ENCODE peak calls at places on chromosomes 12 and 14, in four cellular contexts. N is AG09319; Q is CD8-positive, alpha-beta T cell; L is dorsolateral prefrontal cortex. R is an unnamed sample.

GRCh38 chr14:45211295-45211694 is 41.7 kb downstream of the MIS18BP1 start:
- DNase-seq in N (no peak), Q (no peak), L (no peak), R (no peak)

GRCh38 chr12:120399531-120399930 is 30.6 kb upstream of the MSI1 start:
- DNase-seq in N (no peak), Q (no peak), L (no peak), R (peak)

GRCh38 chr12:131085125-131085815 is 131.6 kb downstream of the ADGRD1 start:
- DNase-seq in N (no peak), Q (no peak), L (peak), R (no peak)

GRCh38 chr12:117986705-117987469 is 18.1 kb upstream of the KSR2 start:
- DNase-seq in N (no peak), Q (no peak), L (no peak), R (peak)

GRCh38 chr12:113330505-113330904 is 4.4 kb downstream of the SLC8B1 start:
- DNase-seq in N (no peak), Q (no peak), L (no peak), R (no peak)

GRCh38 chr12:28171356-28172060 is 18.7 kb upstream of the CCDC91 start:
- DNase-seq in N (no peak), Q (no peak), L (no peak), R (peak)

GRCh38 chr14:42214981-42215491 is 608.4 kb downstream of the LRFN5 start:
- DNase-seq in N (peak), Q (no peak), L (no peak), R (peak)

GRCh38 chr12:70367268-70368141 is 1.4 kb downstream of the KCNMB4 start:
- DNase-seq in N (no peak), Q (no peak), L (no peak), R (no peak)

GRCh38 chr12:6927379-6927991 is at the start of gene ATN1:
- DNase-seq in N (peak), Q (no peak), L (peak), R (peak)

GRCh38 chr12:64008596-64008995 is 164.1 kb downstream of the SRGAP1 start:
- DNase-seq in N (no peak), Q (no peak), L (no peak), R (no peak)

GRCh38 chr14:101083564-101084435 is 180.3 kb upstream of the RTL1 start:
- DNase-seq in N (no peak), Q (no peak), L (no peak), R (no peak)

GRCh38 chr12:65638324-65638723 is 186.0 kb upstream of the HMGA2 start:
- DNase-seq in N (no peak), Q (no peak), L (no peak), R (no peak)

GRCh38 chr12:109723311-109723791 is 9.7 kb downstream of the FAM222A start:
- DNase-seq in N (no peak), Q (no peak), L (peak), R (no peak)

GRCh38 chr14:90649557-90650135 is 166.6 kb downstream of the TTC7B start:
- DNase-seq in N (no peak), Q (no peak), L (no peak), R (no peak)

GRCh38 chr12:79555006-79555925 is 135.5 kb downstream of the PAWR start:
- DNase-seq in N (no peak), Q (no peak), L (no peak), R (peak)

GRCh38 chr14:60093606-60094005 is 1.9 kb downstream of the PCNX4 start:
- DNase-seq in N (no peak), Q (no peak), L (no peak), R (no peak)

GRCh38 chr12:37545759-37546158 is 770.8 kb upstream of the ALG10B start:
- DNase-seq in N (no peak), Q (no peak), L (no peak), R (no peak)

GRCh38 chr14:69701269-69701668 is 65.7 kb upstream of the SRSF5 start:
- DNase-seq in N (no peak), Q (no peak), L (no peak), R (no peak)

GRCh38 chr14:35470775-35471174 is 63.2 kb upstream of the INSM2 start:
- DNase-seq in N (no peak), Q (no peak), L (no peak), R (peak)

GRCh38 chr12:104695453-104696148 is 238.9 kb downstream of the CHST11 start:
- DNase-seq in N (no peak), Q (peak), L (no peak), R (peak)

GRCh38 chr12:57370696-57371095 is 60.1 kb downstream of the R3HDM2 start:
- DNase-seq in N (peak), Q (no peak), L (no peak), R (peak)

GRCh38 chr12:13278249-13278787 is 81.8 kb downstream of the EMP1 start:
- DNase-seq in N (peak), Q (peak), L (peak), R (peak)

GRCh38 chr14:69131176-69131575 is 21.7 kb downstream of the DCAF5 start:
- DNase-seq in N (no peak), Q (no peak), L (no peak), R (no peak)

GRCh38 chr14:53979141-53979673 is 22.6 kb upstream of the BMP4 start:
- DNase-seq in N (no peak), Q (no peak), L (no peak), R (peak)

GRCh38 chr12:46492471-46493351 is 120.1 kb upstream of the SLC38A2 start:
- DNase-seq in N (no peak), Q (no peak), L (no peak), R (peak)

GRCh38 chr12:125143491-125143890 is 78.3 kb downstream of the AACS start:
- DNase-seq in N (no peak), Q (no peak), L (peak), R (peak)

GRCh38 chr14:104708606-104709268 is 15.3 kb upstream of the ADSS1 start:
- DNase-seq in N (no peak), Q (peak), L (peak), R (peak)
- TF ChIP-seq CTCF in N (peak), Q (peak), L (peak), R (peak)

GRCh38 chr14:71050227-71050823 is 143.1 kb downstream of the PCNX1 start:
- DNase-seq in N (no peak), Q (no peak), L (no peak), R (peak)
- TF ChIP-seq CTCF in N (peak), Q (peak), L (peak), R (peak)

GRCh38 chr14:77181603-77182437 is at the start of gene TMEM63C:
- DNase-seq in N (no peak), Q (peak), L (peak), R (no peak)
- TF ChIP-seq CTCF in N (no peak), Q (no peak), L (no peak), R (no peak)

DNA sequence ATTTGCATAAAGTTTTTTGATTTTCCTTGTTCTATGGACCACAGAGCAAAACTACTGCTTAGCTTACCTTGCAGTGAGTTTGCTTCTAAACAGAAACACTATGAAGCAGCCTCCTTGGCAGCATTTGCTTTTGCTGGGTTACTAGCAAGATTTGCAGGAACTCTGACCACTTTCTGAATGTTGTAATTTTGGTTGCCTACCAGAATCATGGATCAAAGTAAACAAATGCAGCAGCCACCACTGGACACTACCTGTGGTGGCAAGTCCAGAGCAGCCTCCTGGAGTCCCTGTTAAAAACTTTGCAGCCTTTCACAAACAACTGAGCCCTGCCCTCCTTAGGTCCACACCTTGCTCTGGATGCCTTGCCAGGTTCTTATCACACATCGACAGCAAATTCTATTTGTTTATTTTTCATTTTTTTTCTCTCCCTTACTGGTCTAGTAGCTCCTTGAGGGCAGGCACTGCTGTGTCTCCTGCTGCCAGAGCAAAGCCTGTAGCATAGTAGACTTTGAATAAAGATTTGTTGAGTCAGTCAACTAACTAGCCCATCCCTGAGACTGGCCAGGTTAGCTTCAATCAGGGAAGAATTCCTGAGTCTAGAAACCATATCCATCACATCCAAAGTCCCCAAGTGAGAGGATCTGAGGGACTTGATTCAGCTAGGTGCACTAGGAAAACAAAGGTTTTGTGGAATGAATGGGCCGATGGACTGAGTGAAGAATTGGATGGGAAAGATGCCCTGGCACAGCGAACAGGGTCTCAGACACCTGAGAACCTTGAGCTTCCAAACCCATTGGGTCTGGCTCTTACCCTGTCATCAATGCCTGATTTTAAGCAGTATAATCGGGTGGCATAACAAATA is 5.7 kb downstream of the TTC6 start:
- DNase-seq in N (no peak), Q (no peak), L (no peak), R (no peak)
- TF ChIP-seq CTCF in N (no peak), Q (no peak), L (no peak), R (no peak)

DNA sequence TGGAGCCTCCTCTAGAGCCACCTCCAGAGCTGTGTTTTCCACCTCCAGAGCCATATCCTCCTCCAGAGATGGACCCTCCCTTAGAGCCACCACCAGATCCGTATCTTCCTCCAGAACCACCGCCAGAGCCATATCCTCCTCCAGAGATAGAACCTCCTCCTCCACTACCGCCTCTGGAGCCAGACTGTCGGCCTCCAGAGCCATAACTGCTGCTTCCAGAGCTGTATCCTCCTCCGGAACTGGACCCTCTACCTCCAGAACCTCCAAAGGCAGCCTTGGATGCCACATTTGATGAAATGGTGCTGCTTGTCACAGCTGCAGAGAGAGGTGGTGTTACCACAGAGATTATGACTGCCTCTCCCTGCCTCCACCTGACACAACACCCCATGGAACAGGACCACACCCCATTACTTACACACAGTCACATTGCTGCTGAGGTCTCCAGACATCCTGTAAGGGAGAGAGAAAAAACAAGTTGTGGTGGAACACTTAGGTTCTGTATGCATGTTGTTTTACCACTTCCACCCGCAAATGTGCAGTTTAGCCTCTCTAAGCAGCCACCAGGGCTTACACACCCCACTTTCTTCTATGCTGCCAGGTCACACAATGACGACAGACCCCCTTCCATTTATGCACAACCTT is 6.8 kb downstream of the KRT2 start:
- DNase-seq in N (no peak), Q (peak), L (no peak), R (no peak)
- TF ChIP-seq CTCF in N (no peak), Q (no peak), L (no peak), R (no peak)

DNA sequence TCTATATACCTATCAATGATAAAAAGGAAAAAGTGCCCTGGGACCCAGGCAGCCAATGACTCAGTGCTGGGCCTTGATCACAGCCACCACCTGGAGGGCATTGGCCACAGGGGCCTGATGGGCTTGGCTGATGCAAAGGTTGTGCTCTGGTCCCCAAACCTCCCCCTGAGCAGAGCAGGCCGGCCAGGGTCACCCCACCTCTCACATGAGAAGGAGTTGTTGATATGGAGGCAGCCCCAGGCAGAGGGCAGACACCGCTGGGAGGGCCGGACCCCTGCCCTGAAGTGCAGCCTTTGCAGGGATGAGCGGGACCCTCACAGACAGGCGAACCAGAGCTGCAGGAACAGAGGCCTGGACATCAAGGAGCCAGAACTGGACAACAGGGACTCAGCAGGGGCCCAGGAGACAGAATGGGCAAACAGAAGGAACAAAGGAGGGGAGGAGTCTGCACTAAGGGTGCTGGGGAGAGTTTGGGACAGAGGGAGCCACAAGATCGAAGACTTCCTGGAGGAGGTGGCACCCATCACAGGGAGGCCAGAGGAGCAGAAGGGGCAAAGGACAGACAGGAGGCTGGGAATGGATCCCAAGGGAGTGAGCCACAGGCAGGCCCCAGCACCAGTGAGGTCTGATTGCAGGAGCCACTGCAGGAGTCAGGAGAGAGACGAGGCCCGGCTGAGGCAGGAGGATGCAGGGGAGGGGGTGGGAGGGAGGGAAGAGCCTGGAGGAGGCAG is 105.0 kb downstream of the TNFAIP2 start:
- DNase-seq in N (no peak), Q (no peak), L (no peak), R (no peak)
- TF ChIP-seq CTCF in N (no peak), Q (no peak), L (no peak), R (no peak)

DNA sequence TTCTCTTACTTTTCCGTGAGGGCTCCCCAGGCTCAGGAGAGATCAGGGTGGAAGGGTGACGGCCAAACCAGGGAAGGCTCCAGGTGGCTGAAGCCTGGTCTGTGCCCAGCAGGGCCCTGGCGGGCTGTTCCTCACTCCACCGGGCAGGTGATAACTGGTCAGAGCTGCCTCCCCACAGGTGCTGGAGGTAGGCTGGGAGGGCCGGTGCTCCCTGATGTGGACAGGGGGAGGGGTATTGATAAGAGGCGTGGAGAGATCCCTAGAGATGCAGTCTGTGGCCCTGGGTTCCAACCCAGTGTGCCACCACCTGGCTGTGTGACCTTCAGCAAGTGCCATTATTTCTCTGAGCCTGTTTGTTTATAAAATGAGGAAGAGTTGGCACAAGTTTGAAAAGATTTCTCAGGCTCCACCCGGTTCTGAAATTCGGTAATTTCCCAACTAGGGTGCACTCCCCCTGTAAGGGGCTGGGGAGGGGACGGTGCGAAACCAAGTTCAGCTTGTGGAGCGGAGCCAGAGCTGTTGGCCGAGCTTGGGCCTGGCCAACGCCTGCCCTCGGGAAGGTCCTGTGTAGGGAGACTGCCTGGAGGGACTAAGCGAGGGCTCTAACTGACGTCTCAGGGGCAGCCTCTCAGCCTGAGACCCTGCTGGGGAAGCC is 999 bp upstream of the NR4A1 start:
- DNase-seq in N (no peak), Q (no peak), L (no peak), R (no peak)
- TF ChIP-seq CTCF in N (no peak), Q (no peak), L (no peak), R (no peak)

GRCh38 chr12:81963651-81964050 is 204.5 kb upstream of the PPFIA2 start:
- DNase-seq in N (no peak), Q (no peak), L (no peak), R (no peak)
- TF ChIP-seq CTCF in N (no peak), Q (no peak), L (no peak), R (no peak)

GRCh38 chr12:62778187-62778586 is 156.8 kb downstream of the PPM1H start:
- DNase-seq in N (no peak), Q (no peak), L (no peak), R (no peak)
- TF ChIP-seq CTCF in N (no peak), Q (no peak), L (no peak), R (no peak)